ENCODE peak calls at places on chromosomes 7 and 10, in seven cellular contexts. One of them, this sample, is unnamed.

GRCh38 chr7:5693529-5693928 is 87.9 kb downstream of the RNF216 start:
- DNase-seq in psoas muscle: no peak
- DNase-seq in fibroblast of pulmonary artery: peak; percentile 84
- DNase-seq in body of pancreas: peak; percentile 56
- DNase-seq in fibroblast of lung: peak; percentile 64
- DNase-seq in fibroblast of the aortic adventitia: peak; percentile 56
- DNase-seq in T-helper 2 cell: no peak
- DNase-seq in this sample: no peak

GRCh38 chr10:101972761-101973160 is 83.2 kb downstream of the ARMH3 start:
- DNase-seq in psoas muscle: no peak
- DNase-seq in fibroblast of pulmonary artery: peak; percentile 17
- DNase-seq in body of pancreas: no peak
- DNase-seq in fibroblast of lung: no peak
- DNase-seq in fibroblast of the aortic adventitia: peak; percentile 20
- DNase-seq in T-helper 2 cell: no peak
- DNase-seq in this sample: no peak

GRCh38 chr7:132234751-132235150 is 341.5 kb downstream of the PLXNA4 start:
- DNase-seq in psoas muscle: no peak
- DNase-seq in fibroblast of pulmonary artery: peak; percentile 46
- DNase-seq in body of pancreas: no peak
- DNase-seq in fibroblast of lung: peak; percentile 10
- DNase-seq in fibroblast of the aortic adventitia: peak; percentile 56
- DNase-seq in T-helper 2 cell: no peak
- DNase-seq in this sample: no peak

GRCh38 chr10:112952282-112952991 is 2.4 kb downstream of the TCF7L2 start:
- DNase-seq in psoas muscle: peak; percentile 28
- DNase-seq in fibroblast of pulmonary artery: peak; percentile 38
- DNase-seq in body of pancreas: peak; percentile 30
- DNase-seq in fibroblast of lung: no peak
- DNase-seq in fibroblast of the aortic adventitia: peak; percentile 38
- DNase-seq in T-helper 2 cell: no peak
- DNase-seq in this sample: peak; percentile 36

GRCh38 chr7:133303372-133303771 is 50.5 kb downstream of the EXOC4 start:
- DNase-seq in psoas muscle: no peak
- DNase-seq in fibroblast of pulmonary artery: no peak
- DNase-seq in body of pancreas: no peak
- DNase-seq in fibroblast of lung: no peak
- DNase-seq in fibroblast of the aortic adventitia: no peak
- DNase-seq in T-helper 2 cell: no peak
- DNase-seq in this sample: no peak

GRCh38 chr10:11668847-11669610 is 57.6 kb upstream of the USP6NL start:
- DNase-seq in psoas muscle: no peak
- DNase-seq in fibroblast of pulmonary artery: no peak
- DNase-seq in body of pancreas: no peak
- DNase-seq in fibroblast of lung: no peak
- DNase-seq in fibroblast of the aortic adventitia: no peak
- DNase-seq in T-helper 2 cell: no peak
- DNase-seq in this sample: no peak

GRCh38 chr10:78687616-78688015 is 381.1 kb upstream of the ZMIZ1 start:
- DNase-seq in psoas muscle: no peak
- DNase-seq in fibroblast of pulmonary artery: no peak
- DNase-seq in body of pancreas: no peak
- DNase-seq in fibroblast of lung: peak; percentile 22
- DNase-seq in fibroblast of the aortic adventitia: no peak
- DNase-seq in T-helper 2 cell: no peak
- DNase-seq in this sample: no peak

GRCh38 chr7:151113344-151114150 is 27.3 kb downstream of the AGAP3 start:
- DNase-seq in psoas muscle: no peak
- DNase-seq in fibroblast of pulmonary artery: peak; percentile 80
- DNase-seq in body of pancreas: peak; percentile 37
- DNase-seq in fibroblast of lung: peak; percentile 48
- DNase-seq in fibroblast of the aortic adventitia: peak; percentile 80
- DNase-seq in T-helper 2 cell: no peak
- DNase-seq in this sample: peak; percentile 19

GRCh38 chr7:92704858-92705257 is 114.7 kb upstream of the FAM133B start:
- DNase-seq in psoas muscle: no peak
- DNase-seq in fibroblast of pulmonary artery: no peak
- DNase-seq in body of pancreas: no peak
- DNase-seq in fibroblast of lung: no peak
- DNase-seq in fibroblast of the aortic adventitia: no peak
- DNase-seq in T-helper 2 cell: no peak
- DNase-seq in this sample: no peak

GRCh38 chr10:127974911-127975310 is 68.0 kb downstream of the PTPRE start:
- DNase-seq in psoas muscle: no peak
- DNase-seq in fibroblast of pulmonary artery: no peak
- DNase-seq in body of pancreas: no peak
- DNase-seq in fibroblast of lung: no peak
- DNase-seq in fibroblast of the aortic adventitia: no peak
- DNase-seq in T-helper 2 cell: no peak
- DNase-seq in this sample: no peak

GRCh38 chr7:64045301-64046040 is at the start of gene ZNF727:
- DNase-seq in psoas muscle: peak; percentile 75
- DNase-seq in fibroblast of pulmonary artery: no peak
- DNase-seq in body of pancreas: peak; percentile 77
- DNase-seq in fibroblast of lung: no peak
- DNase-seq in fibroblast of the aortic adventitia: no peak
- DNase-seq in T-helper 2 cell: no peak
- DNase-seq in this sample: peak; percentile 56

GRCh38 chr7:8638076-8638475 is 204.7 kb downstream of the NXPH1 start:
- DNase-seq in psoas muscle: no peak
- DNase-seq in fibroblast of pulmonary artery: no peak
- DNase-seq in body of pancreas: peak; percentile 27
- DNase-seq in fibroblast of lung: no peak
- DNase-seq in fibroblast of the aortic adventitia: no peak
- DNase-seq in T-helper 2 cell: no peak
- DNase-seq in this sample: no peak

GRCh38 chr7:30238721-30239441 is 45.5 kb upstream of the ZNRF2 start:
- DNase-seq in psoas muscle: peak; percentile 60
- DNase-seq in fibroblast of pulmonary artery: peak; percentile 48
- DNase-seq in body of pancreas: peak; percentile 89
- DNase-seq in fibroblast of lung: peak; percentile 46
- DNase-seq in fibroblast of the aortic adventitia: peak; percentile 31
- DNase-seq in T-helper 2 cell: no peak
- DNase-seq in this sample: no peak

GRCh38 chr10:86688398-86688921 is 20.1 kb downstream of the LDB3 start:
- DNase-seq in psoas muscle: no peak
- DNase-seq in fibroblast of pulmonary artery: peak; percentile 80
- DNase-seq in body of pancreas: peak; percentile 65
- DNase-seq in fibroblast of lung: peak; percentile 77
- DNase-seq in fibroblast of the aortic adventitia: peak; percentile 79
- DNase-seq in T-helper 2 cell: peak; percentile 28
- DNase-seq in this sample: peak; percentile 62

GRCh38 chr10:44860811-44861751 is 50.1 kb upstream of the TMEM72 start:
- DNase-seq in psoas muscle: peak; percentile 58
- DNase-seq in fibroblast of pulmonary artery: peak; percentile 65
- DNase-seq in body of pancreas: peak; percentile 20
- DNase-seq in fibroblast of lung: peak; percentile 59
- DNase-seq in fibroblast of the aortic adventitia: peak; percentile 98
- DNase-seq in T-helper 2 cell: no peak
- DNase-seq in this sample: no peak

GRCh38 chr7:102468416-102469350 is 3.9 kb downstream of the LRWD1 start:
- DNase-seq in psoas muscle: peak; percentile 25
- DNase-seq in fibroblast of pulmonary artery: no peak
- DNase-seq in body of pancreas: no peak
- DNase-seq in fibroblast of lung: no peak
- DNase-seq in fibroblast of the aortic adventitia: no peak
- DNase-seq in T-helper 2 cell: no peak
- DNase-seq in this sample: peak; percentile 56

GRCh38 chr7:107164092-107164491 is 4.7 kb upstream of the HBP1 start:
- DNase-seq in psoas muscle: no peak
- DNase-seq in fibroblast of pulmonary artery: peak; percentile 31
- DNase-seq in body of pancreas: no peak
- DNase-seq in fibroblast of lung: no peak
- DNase-seq in fibroblast of the aortic adventitia: no peak
- DNase-seq in T-helper 2 cell: no peak
- DNase-seq in this sample: no peak

GRCh38 chr10:44569193-44570091 is 184.5 kb upstream of the CXCL12 start:
- DNase-seq in psoas muscle: no peak
- DNase-seq in fibroblast of pulmonary artery: peak; percentile 98
- DNase-seq in body of pancreas: peak; percentile 21
- DNase-seq in fibroblast of lung: peak; percentile 72
- DNase-seq in fibroblast of the aortic adventitia: peak; percentile 97
- DNase-seq in T-helper 2 cell: no peak
- DNase-seq in this sample: no peak

GRCh38 chr7:44431091-44431608 is 59.3 kb downstream of the NUDCD3 start:
- DNase-seq in psoas muscle: no peak
- DNase-seq in fibroblast of pulmonary artery: no peak
- DNase-seq in body of pancreas: peak; percentile 35
- DNase-seq in fibroblast of lung: no peak
- DNase-seq in fibroblast of the aortic adventitia: no peak
- DNase-seq in T-helper 2 cell: no peak
- DNase-seq in this sample: no peak

GRCh38 chr7:37191797-37192196 is 256.9 kb downstream of the ELMO1 start:
- DNase-seq in psoas muscle: no peak
- DNase-seq in fibroblast of pulmonary artery: no peak
- DNase-seq in body of pancreas: no peak
- DNase-seq in fibroblast of lung: no peak
- DNase-seq in fibroblast of the aortic adventitia: no peak
- DNase-seq in T-helper 2 cell: no peak
- DNase-seq in this sample: no peak

GRCh38 chr7:111511845-111512244 is 50.4 kb downstream of the IMMP2L start:
- DNase-seq in psoas muscle: no peak
- DNase-seq in fibroblast of pulmonary artery: no peak
- DNase-seq in body of pancreas: no peak
- DNase-seq in fibroblast of lung: peak; percentile 16
- DNase-seq in fibroblast of the aortic adventitia: no peak
- DNase-seq in T-helper 2 cell: no peak
- DNase-seq in this sample: no peak

GRCh38 chr10:71244638-71245419 is 32.5 kb downstream of the UNC5B start:
- DNase-seq in psoas muscle: peak; percentile 60
- DNase-seq in fibroblast of pulmonary artery: peak; percentile 96
- DNase-seq in body of pancreas: peak; percentile 30
- DNase-seq in fibroblast of lung: peak; percentile 96
- DNase-seq in fibroblast of the aortic adventitia: peak; percentile 94
- DNase-seq in T-helper 2 cell: no peak
- DNase-seq in this sample: peak; percentile 80

GRCh38 chr7:111224354-111225231 is 133.7 kb downstream of the LRRN3 start:
- DNase-seq in psoas muscle: no peak
- DNase-seq in fibroblast of pulmonary artery: no peak
- DNase-seq in body of pancreas: no peak
- DNase-seq in fibroblast of lung: no peak
- DNase-seq in fibroblast of the aortic adventitia: peak; percentile 18
- DNase-seq in T-helper 2 cell: no peak
- DNase-seq in this sample: no peak

GRCh38 chr7:137661634-137662033 is 185.1 kb downstream of the DGKI start:
- DNase-seq in psoas muscle: no peak
- DNase-seq in fibroblast of pulmonary artery: no peak
- DNase-seq in body of pancreas: no peak
- DNase-seq in fibroblast of lung: no peak
- DNase-seq in fibroblast of the aortic adventitia: no peak
- DNase-seq in T-helper 2 cell: no peak
- DNase-seq in this sample: no peak

GRCh38 chr7:21507627-21508343 is 35.1 kb upstream of the DNAH11 start:
- DNase-seq in psoas muscle: peak; percentile 19
- DNase-seq in fibroblast of pulmonary artery: peak; percentile 69
- DNase-seq in body of pancreas: peak; percentile 58
- DNase-seq in fibroblast of lung: peak; percentile 63
- DNase-seq in fibroblast of the aortic adventitia: peak; percentile 63
- DNase-seq in T-helper 2 cell: no peak
- DNase-seq in this sample: peak; percentile 82

GRCh38 chr7:127348247-127348631 is 44.3 kb downstream of the ZNF800 start:
- DNase-seq in psoas muscle: no peak
- DNase-seq in fibroblast of pulmonary artery: no peak
- DNase-seq in body of pancreas: no peak
- DNase-seq in fibroblast of lung: no peak
- DNase-seq in fibroblast of the aortic adventitia: peak; percentile 5
- DNase-seq in T-helper 2 cell: no peak
- DNase-seq in this sample: no peak

GRCh38 chr7:157573244-157573643 is 236.4 kb downstream of the DNAJB6 start:
- DNase-seq in psoas muscle: no peak
- DNase-seq in fibroblast of pulmonary artery: no peak
- DNase-seq in body of pancreas: no peak
- DNase-seq in fibroblast of lung: no peak
- DNase-seq in fibroblast of the aortic adventitia: no peak
- DNase-seq in T-helper 2 cell: no peak
- DNase-seq in this sample: no peak

GRCh38 chr10:86586516-86586915 is 64.9 kb upstream of the WAPL start:
- DNase-seq in psoas muscle: no peak
- DNase-seq in fibroblast of pulmonary artery: no peak
- DNase-seq in body of pancreas: no peak
- DNase-seq in fibroblast of lung: no peak
- DNase-seq in fibroblast of the aortic adventitia: no peak
- DNase-seq in T-helper 2 cell: no peak
- DNase-seq in this sample: no peak

GRCh38 chr7:108014747-108015682 is 12.1 kb upstream of the LAMB1 start:
- DNase-seq in psoas muscle: no peak
- DNase-seq in fibroblast of pulmonary artery: peak; percentile 76
- DNase-seq in body of pancreas: no peak
- DNase-seq in fibroblast of lung: peak; percentile 79
- DNase-seq in fibroblast of the aortic adventitia: peak; percentile 92
- DNase-seq in T-helper 2 cell: no peak
- DNase-seq in this sample: no peak

GRCh38 chr7:44713141-44713540 is 35.5 kb upstream of the ZMIZ2 start:
- DNase-seq in psoas muscle: no peak
- DNase-seq in fibroblast of pulmonary artery: no peak
- DNase-seq in body of pancreas: no peak
- DNase-seq in fibroblast of lung: no peak
- DNase-seq in fibroblast of the aortic adventitia: no peak
- DNase-seq in T-helper 2 cell: no peak
- DNase-seq in this sample: no peak

GRCh38 chr10:49068209-49068608 is 47.1 kb downstream of the VSTM4 start:
- DNase-seq in psoas muscle: no peak
- DNase-seq in fibroblast of pulmonary artery: no peak
- DNase-seq in body of pancreas: no peak
- DNase-seq in fibroblast of lung: no peak
- DNase-seq in fibroblast of the aortic adventitia: no peak
- DNase-seq in T-helper 2 cell: no peak
- DNase-seq in this sample: no peak

GRCh38 chr10:3097160-3097559 is 29.8 kb downstream of the PFKP start:
- DNase-seq in psoas muscle: no peak
- DNase-seq in fibroblast of pulmonary artery: no peak
- DNase-seq in body of pancreas: no peak
- DNase-seq in fibroblast of lung: no peak
- DNase-seq in fibroblast of the aortic adventitia: no peak
- DNase-seq in T-helper 2 cell: no peak
- DNase-seq in this sample: peak; percentile 31

GRCh38 chr10:68212721-68213352 is 19.1 kb downstream of the ATOH7 start:
- DNase-seq in psoas muscle: no peak
- DNase-seq in fibroblast of pulmonary artery: peak; percentile 69
- DNase-seq in body of pancreas: peak; percentile 8
- DNase-seq in fibroblast of lung: peak; percentile 69
- DNase-seq in fibroblast of the aortic adventitia: peak; percentile 67
- DNase-seq in T-helper 2 cell: no peak
- DNase-seq in this sample: no peak

GRCh38 chr7:79936281-79936983 is 198.2 kb upstream of the GNAI1 start:
- DNase-seq in psoas muscle: no peak
- DNase-seq in fibroblast of pulmonary artery: peak; percentile 71
- DNase-seq in body of pancreas: no peak
- DNase-seq in fibroblast of lung: no peak
- DNase-seq in fibroblast of the aortic adventitia: peak; percentile 88
- DNase-seq in T-helper 2 cell: no peak
- DNase-seq in this sample: no peak

GRCh38 chr10:14904316-14904732 is 25.7 kb downstream of the SUV39H2 start:
- DNase-seq in psoas muscle: no peak
- DNase-seq in fibroblast of pulmonary artery: peak; percentile 53
- DNase-seq in body of pancreas: peak; percentile 23
- DNase-seq in fibroblast of lung: peak; percentile 42
- DNase-seq in fibroblast of the aortic adventitia: peak; percentile 48
- DNase-seq in T-helper 2 cell: no peak
- DNase-seq in this sample: peak; percentile 43

GRCh38 chr10:3131098-3131497 is 41.5 kb downstream of the PITRM1 start:
- DNase-seq in psoas muscle: no peak
- DNase-seq in fibroblast of pulmonary artery: peak; percentile 43
- DNase-seq in body of pancreas: no peak
- DNase-seq in fibroblast of lung: peak; percentile 53
- DNase-seq in fibroblast of the aortic adventitia: peak; percentile 14
- DNase-seq in T-helper 2 cell: no peak
- DNase-seq in this sample: peak; percentile 12

This sample was measured in mucosa of descending colon.